ENCODE peak calls at places on chromosomes 4 and X, in eight cellular contexts. T, A, C, S, W, K, G and M are unnamed samples.

GRCh38 chrX:18973527-18974192 is 10.3 kb downstream of the PHKA2 start:
- DNase-seq in T (no peak), A (no peak), C (no peak), S (no peak), W (no peak), K (no peak), G (peak; percentile 16), M (no peak)

GRCh38 chr4:12500409-12500808 is 983.7 kb downstream of the RAB28 start:
- DNase-seq in T (no peak), A (no peak), C (no peak), S (no peak), W (no peak), K (no peak), G (no peak), M (no peak)

GRCh38 chr4:107978716-107979451 is 10.8 kb upstream of the HADH start:
- DNase-seq in T (no peak), A (no peak), C (no peak), S (no peak), W (no peak), K (no peak), G (no peak), M (no peak)

GRCh38 chr4:150078041-150078995 is at the start of gene DCLK2:
- DNase-seq in T (peak; percentile 90), A (peak; percentile 55), C (peak; percentile 88), S (peak; percentile 3), W (peak; percentile 82), K (no peak), G (peak; percentile 50), M (peak; percentile 89)

GRCh38 chr4:78971326-78971725 is 32.1 kb upstream of the PAQR3 start:
- DNase-seq in T (peak; percentile 22), A (no peak), C (no peak), S (no peak), W (no peak), K (no peak), G (no peak), M (no peak)

GRCh38 chr4:128305942-128306341 is 18.3 kb upstream of the PGRMC2 start:
- DNase-seq in T (no peak), A (no peak), C (no peak), S (no peak), W (no peak), K (no peak), G (no peak), M (no peak)

GRCh38 chr4:11042760-11043159 is 358.2 kb upstream of the CLNK start:
- DNase-seq in T (no peak), A (no peak), C (no peak), S (no peak), W (no peak), K (no peak), G (no peak), M (no peak)

GRCh38 chr4:155629831-155630425 is 36.7 kb upstream of the GUCY1A1 start:
- DNase-seq in T (no peak), A (no peak), C (no peak), S (no peak), W (no peak), K (no peak), G (no peak), M (no peak)

GRCh38 chr4:107315584-107315983 is 279.5 kb upstream of the DKK2 start:
- DNase-seq in T (no peak), A (no peak), C (no peak), S (no peak), W (no peak), K (no peak), G (no peak), M (no peak)

GRCh38 chrX:40146471-40147398 is 49.0 kb upstream of the BCOR start:
- DNase-seq in T (peak; percentile 44), A (no peak), C (no peak), S (no peak), W (no peak), K (no peak), G (peak; percentile 24), M (no peak)
- H3K4me3 ChIP-seq in T (peak overlapping the region; percentile 30), A (peak overlapping the region; percentile 31), C (peak overlapping the region; percentile 69), S (peak overlapping the region; percentile 52), W (peak overlapping the region; percentile 69), K (peak overlapping the region; percentile 63), G (peak overlapping the region; percentile 77), M (peak overlapping the region; percentile 78)

GRCh38 chr4:53490161-53490915 is 100.9 kb downstream of the LNX1 start:
- DNase-seq in T (no peak), A (no peak), C (no peak), S (no peak), W (no peak), K (no peak), G (no peak), M (no peak)
- TF ChIP-seq CTCF in T (no peak), A (no peak), C (no peak), S (no peak), W (no peak), K (no peak), G (no peak), M (no peak)

DNA sequence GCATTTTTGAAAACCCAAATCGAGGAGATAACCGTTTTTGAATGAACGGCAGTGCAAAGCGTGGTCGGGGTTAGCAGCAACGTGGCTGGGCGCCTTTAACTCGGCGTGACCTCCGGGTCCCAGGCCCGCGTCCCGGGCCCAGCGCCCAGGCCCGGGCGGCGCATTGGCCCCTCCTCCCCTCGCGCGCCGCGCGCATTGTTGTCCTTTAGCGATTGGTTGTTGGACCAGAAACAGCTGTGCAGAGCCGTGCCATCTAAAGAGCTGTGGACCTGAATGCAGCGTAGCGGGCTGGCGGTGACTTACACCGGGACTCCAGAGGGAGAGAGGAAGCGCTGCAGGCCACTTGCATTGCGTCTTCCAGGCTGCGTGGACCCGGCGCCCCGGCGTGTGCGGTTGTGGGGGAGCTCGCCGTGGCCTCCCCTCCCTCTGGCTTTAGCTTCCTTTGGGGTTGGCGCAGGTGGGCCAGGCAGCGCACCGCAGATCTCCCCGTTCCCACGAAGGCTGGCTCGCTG is at the start of gene STOX2:
- DNase-seq in T (peak; percentile 41), A (peak; percentile 73), C (peak; percentile 86), S (no peak), W (peak; percentile 78), K (peak; percentile 5), G (peak; percentile 58), M (peak; percentile 82)
- H3K27ac ChIP-seq in T (peak within 1 kb of the TSS; percentile 57), A (peak within 1 kb of the TSS; percentile 65), C (peak within 1 kb of the TSS; percentile 92), S (no peak within 1 kb of the TSS), W (peak within 1 kb of the TSS; percentile 78), K (peak within 1 kb of the TSS; percentile 66), G (no peak within 1 kb of the TSS), M (peak within 1 kb of the TSS; percentile 85)

GRCh38 chrX:151695583-151695930 is 299 bp downstream of the PRRG3 start:
- DNase-seq in T (no peak), A (no peak), C (no peak), S (no peak), W (no peak), K (no peak), G (no peak), M (no peak)
- H3K4me3 ChIP-seq in T (no peak overlapping the region), A (no peak overlapping the region), C (peak overlapping the region; percentile 56), S (peak overlapping the region; percentile 29), W (peak overlapping the region; percentile 36), K (peak overlapping the region; percentile 57), G (no peak overlapping the region), M (no peak overlapping the region)

GRCh38 chrX:49165901-49166881 is 3.6 kb downstream of the MAGIX start:
- DNase-seq in T (peak; percentile 52), A (no peak), C (peak; percentile 80), S (peak; percentile 83), W (peak; percentile 80), K (peak; percentile 37), G (no peak), M (peak; percentile 86)
- TF ChIP-seq CTCF in T (no peak), A (no peak), C (peak; percentile 46), S (peak; percentile 21), W (peak; percentile 27), K (peak; percentile 18), G (no peak), M (no peak)